ENCODE peak calls at places on chromosomes 1 and 21, in five cellular contexts. G is CD8-positive, alpha-beta T cell; U is AG09309; N is right lobe of liver; F is OCI-LY7. H is an unnamed sample.

GRCh38 chr1:42686418-42686817 is 4.2 kb downstream of the YBX1 start:
- DNase-seq in N (no peak), G (no peak), U (no peak), F (no peak), H (no peak)

GRCh38 chr1:43437031-43437973 is 16.4 kb downstream of the HYI start:
- DNase-seq in G (no peak), N (no peak), U (no peak), F (no peak), H (no peak)

GRCh38 chr1:203082571-203083462 is 3.0 kb downstream of the MYOG start:
- DNase-seq in U (no peak), N (no peak), F (no peak), G (no peak), H (no peak)

GRCh38 chr1:75079535-75080290 is 54.5 kb upstream of the LHX8 start:
- DNase-seq in G (no peak), N (no peak), U (no peak), F (no peak), H (no peak)

GRCh38 chr1:238466459-238466858 is 575.7 kb upstream of the ZP4 start:
- DNase-seq in F (no peak), G (no peak), N (no peak), U (no peak), H (peak)

GRCh38 chr1:30511563-30512252 is 211.7 kb downstream of the MATN1 start:
- DNase-seq in G (no peak), F (no peak), U (peak), N (no peak), H (no peak)

GRCh38 chr1:203968728-203969127 is 104.2 kb upstream of the SOX13 start:
- DNase-seq in G (no peak), N (no peak), U (no peak), F (no peak), H (no peak)

GRCh38 chr1:205575294-205575885 is 56.4 kb downstream of the ELK4 start:
- DNase-seq in F (no peak), G (no peak), N (no peak), U (no peak), H (no peak)

GRCh38 chr1:217534566-217534965 is 96.3 kb downstream of the GPATCH2 start:
- DNase-seq in N (no peak), U (no peak), G (no peak), F (no peak), H (no peak)

GRCh38 chr1:156336242-156336641 is 1.9 kb downstream of the CCT3 start:
- DNase-seq in N (no peak), F (peak), U (no peak), G (no peak), H (no peak)

GRCh38 chr1:240719953-240720700 is 108.2 kb upstream of the GREM2 start:
- DNase-seq in U (peak), N (no peak), F (no peak), G (no peak), H (peak)

GRCh38 chr21:31450971-31451370 is 106.9 kb upstream of the TIAM1 start:
- DNase-seq in U (no peak), G (no peak), F (no peak), N (no peak), H (no peak)

GRCh38 chr1:186043276-186043675 is 309.1 kb downstream of the HMCN1 start:
- DNase-seq in N (no peak), U (no peak), F (no peak), G (no peak), H (no peak)

GRCh38 chr1:229251185-229251584 is 19.7 kb upstream of the RAB4A start:
- DNase-seq in U (no peak), N (no peak), G (no peak), F (no peak), H (no peak)

GRCh38 chr1:28144203-28145135 is 32.0 kb downstream of the PTAFR start:
- DNase-seq in N (no peak), U (no peak), G (no peak), F (peak), H (peak)

GRCh38 chr1:917076-917459 is 6.7 kb upstream of the SAMD11 start:
- DNase-seq in U (no peak), N (no peak), G (no peak), F (no peak), H (no peak)

GRCh38 chr1:88855986-88856385 is 35.4 kb downstream of the GTF2B start:
- DNase-seq in U (no peak), G (no peak), N (no peak), F (no peak), H (no peak)

GRCh38 chr21:31530918-31531705 is 128.4 kb upstream of the SOD1 start:
- DNase-seq in N (peak), G (no peak), U (no peak), F (no peak), H (no peak)

GRCh38 chr1:212853658-212854057 is 4.4 kb upstream of the FLVCR1 start:
- DNase-seq in F (no peak), U (no peak), N (peak), G (no peak), H (no peak)

GRCh38 chr1:157512036-157512969 is 40.0 kb downstream of the FCRL5 start:
- DNase-seq in N (no peak), U (no peak), G (no peak), F (peak), H (no peak)

GRCh38 chr1:92484472-92485373 is 2.0 kb downstream of the GFI1 start:
- DNase-seq in G (peak), N (peak), F (peak), U (no peak), H (no peak)

DNA sequence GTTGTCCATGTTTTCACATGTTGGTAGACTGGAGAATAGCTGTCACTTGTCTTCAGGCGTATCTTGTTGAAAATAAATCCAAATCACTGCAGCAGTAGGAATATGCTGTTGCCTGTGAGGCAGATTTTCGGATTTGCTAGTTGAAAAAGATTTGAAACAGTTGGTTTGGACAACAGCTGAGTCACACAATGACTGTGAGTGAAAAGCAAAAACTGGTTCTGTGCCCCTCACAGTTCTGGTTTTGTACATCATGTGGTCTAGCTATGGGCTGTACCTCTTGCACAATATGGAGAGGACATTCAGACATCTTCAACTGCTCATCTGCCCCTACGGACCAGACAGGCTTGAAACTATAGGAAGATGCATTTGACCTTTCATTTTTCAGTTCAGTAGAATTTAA is 1.8 kb downstream of the ARF1 start:
- DNase-seq in F (no peak), N (peak), G (no peak), U (peak), H (peak)
- H3K4me3 ChIP-seq in F (peak), N (peak), G (peak), U (peak), H (peak)

GRCh38 chr1:192807221-192807967 is 1.4 kb upstream of the RGS2 start:
- DNase-seq in F (peak), U (no peak), N (no peak), G (peak), H (peak)
- TF ChIP-seq CTCF in F (peak), U (peak), N (peak), G (no peak), H (no peak)

GRCh38 chr1:90945287-90945686 is 76.5 kb downstream of the ZNF644 start:
- DNase-seq in G (no peak), U (no peak), N (no peak), F (no peak), H (no peak)
- H3K4me3 ChIP-seq in G (no peak), U (no peak), N (no peak), F (no peak), H (no peak)

GRCh38 chr21:29092102-29092959 is 18.9 kb upstream of the CCT8 start:
- DNase-seq in N (peak), U (no peak), G (no peak), F (no peak), H (peak)
- TF ChIP-seq CTCF in N (no peak), U (peak), G (no peak), F (no peak), H (peak)

GRCh38 chr21:23249760-23250159 is 2251.6 kb downstream of the NCAM2 start:
- DNase-seq in F (no peak), G (no peak), U (no peak), N (no peak), H (no peak)

GRCh38 chr21:23247334-23247733 is 2249.1 kb downstream of the NCAM2 start:
- DNase-seq in F (no peak), U (no peak), N (no peak), G (no peak), H (peak)

GRCh38 chr21:23245231-23245630 is 2247.0 kb downstream of the NCAM2 start:
- DNase-seq in U (no peak), N (no peak), F (no peak), G (no peak), H (no peak)
- H3K4me3 ChIP-seq in U (no peak), N (no peak), F (no peak), G (no peak), H (no peak)

DNA sequence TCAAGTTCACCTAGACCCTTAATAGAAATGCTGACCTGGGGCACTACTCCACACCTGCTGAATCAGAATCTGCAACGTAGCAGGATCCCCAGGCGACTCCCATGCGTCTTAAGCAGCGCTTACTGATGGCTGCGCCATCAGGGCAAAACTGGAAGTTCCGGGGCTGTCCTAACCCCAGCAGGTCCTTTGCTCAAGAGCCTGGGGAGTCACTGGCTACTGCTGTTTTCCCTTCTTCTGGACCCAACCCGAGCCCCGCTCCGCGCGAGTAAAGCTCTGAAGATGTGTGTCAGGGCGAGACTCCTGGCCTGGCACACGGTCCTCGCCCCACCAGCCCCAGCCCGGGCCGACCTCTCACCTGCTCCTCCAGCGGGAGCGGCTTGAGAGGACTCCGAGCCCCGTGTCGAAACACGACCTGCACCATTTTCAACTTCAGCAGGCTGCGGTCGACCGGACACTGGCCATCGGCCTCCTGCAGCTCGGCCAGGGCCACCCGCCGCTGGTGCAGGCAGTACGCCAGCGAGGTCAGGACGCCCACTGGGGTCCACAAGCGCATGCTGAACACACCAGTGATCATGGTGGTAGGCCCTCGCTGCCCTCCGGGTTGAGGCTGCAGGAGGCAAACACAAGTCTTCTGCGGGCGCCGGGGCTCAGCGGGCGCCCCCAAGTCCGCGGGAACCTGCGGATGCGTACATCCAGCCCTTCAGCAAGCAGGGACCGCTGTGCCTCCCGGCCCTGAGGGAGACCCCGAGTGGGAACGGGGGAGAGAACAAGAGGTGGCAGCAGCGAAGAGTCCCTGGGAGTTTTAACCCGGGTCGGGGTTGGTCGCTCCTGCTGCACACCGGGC is 627 bp downstream of the ACP6 start:
- DNase-seq in F (peak), N (peak), G (peak), U (no peak), H (peak)
- TF ChIP-seq CTCF in F (peak), N (no peak), G (no peak), U (no peak), H (no peak)

DNA sequence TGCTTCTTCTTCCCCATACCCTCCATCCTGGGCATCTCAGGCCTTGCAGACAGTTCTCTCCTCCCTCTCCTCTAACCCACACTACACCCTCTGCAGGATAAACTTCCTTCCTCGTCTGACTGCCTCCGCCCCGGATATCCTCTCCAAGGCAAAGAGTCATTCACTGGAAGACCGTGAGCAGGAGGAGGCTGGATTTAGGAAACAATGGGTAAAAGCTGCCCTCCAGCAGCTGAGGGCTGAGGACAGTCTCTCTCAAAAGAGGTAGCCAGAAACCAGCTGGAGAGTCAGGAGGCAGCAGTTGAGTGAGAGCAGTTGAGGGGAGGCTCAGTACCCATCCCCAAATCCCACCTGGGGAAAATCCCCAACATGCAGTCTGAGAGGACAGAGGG is 1.4 kb downstream of the CSRP1 start:
- DNase-seq in G (no peak), F (no peak), N (no peak), U (no peak), H (no peak)
- H3K4me3 ChIP-seq in G (peak), F (peak), N (peak), U (peak), H (peak)

DNA sequence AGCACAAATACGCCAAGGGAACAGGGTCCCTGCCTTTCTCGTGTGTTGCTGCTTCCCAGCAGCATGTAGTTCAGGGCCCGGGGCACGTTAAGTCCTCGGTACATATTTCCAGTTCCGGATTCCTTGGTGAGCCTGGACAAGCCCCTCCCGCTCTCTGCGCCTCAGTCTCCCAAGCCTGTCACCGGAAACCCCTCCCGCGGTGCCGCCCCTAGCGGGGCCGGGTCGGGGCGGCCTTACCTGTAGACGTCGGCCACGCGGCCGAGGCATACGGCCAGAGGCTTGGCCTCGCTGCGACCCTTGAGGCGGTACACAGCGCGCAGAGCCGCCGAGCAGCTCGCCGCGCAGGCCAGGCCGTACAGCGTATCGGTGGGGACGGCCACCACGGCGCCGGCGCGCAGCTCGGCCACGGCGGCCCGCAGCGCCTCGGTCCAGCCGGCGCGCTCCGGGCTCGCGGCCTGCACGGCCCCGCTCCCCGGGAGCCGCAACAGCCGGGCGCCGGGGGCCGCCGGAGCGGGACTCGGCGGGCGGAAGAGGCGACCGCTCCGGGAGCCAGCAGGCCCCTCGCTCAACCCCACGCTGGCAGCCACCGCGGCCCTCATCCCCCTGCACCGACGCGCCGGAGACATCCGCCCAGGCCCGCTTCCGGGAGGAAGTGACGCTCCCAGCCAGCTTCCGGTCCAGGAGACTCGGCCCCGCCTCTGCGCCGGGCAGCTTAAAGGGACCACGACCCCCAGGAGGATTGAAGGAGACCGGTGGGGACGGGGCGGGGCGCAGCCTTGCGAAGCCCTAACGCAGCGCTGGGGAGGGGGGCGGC is at the start of the genes C1orf122 and YRDC:
- DNase-seq in F (peak), G (peak), N (peak), U (peak), H (peak)
- TF ChIP-seq CTCF in F (no peak), G (no peak), N (no peak), U (no peak), H (no peak)

DNA sequence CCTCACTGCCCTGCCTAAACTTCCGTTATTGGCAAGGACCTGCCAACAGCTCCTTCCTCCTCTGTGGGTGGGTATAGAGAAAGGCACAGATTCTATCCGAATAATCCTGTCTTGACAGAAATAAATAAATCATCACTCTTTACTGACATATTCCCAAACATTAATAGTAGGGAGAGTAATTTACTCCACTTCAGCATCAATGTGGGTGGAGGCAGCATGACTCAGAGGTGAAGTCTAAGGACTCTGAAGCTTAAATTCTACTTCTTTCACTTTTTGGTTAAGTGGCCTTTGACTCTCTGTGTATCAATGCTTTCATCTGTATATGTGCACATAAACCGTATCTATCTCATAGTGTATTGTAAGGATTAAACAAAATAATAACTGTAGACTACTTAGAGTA is 2.9 kb downstream of the CD84 start:
- DNase-seq in N (no peak), F (no peak), U (no peak), G (peak), H (no peak)
- H3K4me3 ChIP-seq in N (no peak), F (peak), U (no peak), G (peak), H (no peak)

H was measured in fibroblast of villous mesenchyme.